ENCODE peak calls at places on chromosomes 3 and 15, in seven cellular contexts. B, J, S, A, F, H and V are unnamed samples.

GRCh38 chr15:29821416-29822099 is 710 bp downstream of the TJP1 start:
- DNase-seq in J (peak; percentile 89), A (no peak), F (peak; percentile 86), H (peak; percentile 49), S (peak; percentile 73), B (peak; percentile 75), V (peak; percentile 93)

GRCh38 chr3:126552688-126553283 is 5.9 kb downstream of the C3orf22 start:
- DNase-seq in B (no peak), H (no peak), J (peak; percentile 83), S (no peak), A (no peak), F (no peak), V (peak; percentile 72)

GRCh38 chr3:21524113-21524512 is 226.9 kb downstream of the ZNF385D start:
- DNase-seq in J (no peak), H (no peak), S (no peak), F (peak; percentile 5), A (no peak), B (no peak), V (no peak)

GRCh38 chr15:92763459-92763858 is 107.9 kb upstream of the FAM174B start:
- DNase-seq in H (no peak), S (no peak), B (no peak), A (peak; percentile 63), F (no peak), J (no peak), V (no peak)

GRCh38 chr3:108088697-108089096 is 2.1 kb downstream of the CD47 start:
- DNase-seq in F (peak; percentile 22), H (no peak), S (no peak), A (peak; percentile 53), J (no peak), B (no peak), V (no peak)

GRCh38 chr15:96331942-96332853 is 1.7 kb downstream of the NR2F2 start:
- DNase-seq in S (no peak), A (peak; percentile 89), J (no peak), H (peak; percentile 4), F (peak; percentile 44), B (no peak), V (no peak)

GRCh38 chr3:114033721-114034120 is 22.6 kb downstream of the CCDC191 start:
- DNase-seq in B (no peak), S (no peak), F (no peak), J (no peak), H (no peak), A (no peak), V (no peak)

GRCh38 chr3:185552358-185552877 is at the start of gene LIPH:
- DNase-seq in B (no peak), J (no peak), H (no peak), F (no peak), S (no peak), A (peak; percentile 70), V (no peak)

GRCh38 chr3:149179225-149179624 is 42.4 kb downstream of the CP start:
- DNase-seq in B (no peak), S (no peak), A (no peak), J (no peak), H (no peak), F (peak; percentile 24), V (no peak)

GRCh38 chr15:42152921-42153680 is 3.3 kb downstream of the PLA2G4F start:
- DNase-seq in H (no peak), B (no peak), S (no peak), F (no peak), J (no peak), A (no peak), V (no peak)

GRCh38 chr3:129608087-129608935 is 1.8 kb upstream of the PLXND1 start:
- DNase-seq in B (no peak), H (no peak), J (no peak), F (peak; percentile 69), S (no peak), A (peak; percentile 73), V (no peak)

GRCh38 chr15:70799667-70800450 is 36.5 kb upstream of the UACA start:
- DNase-seq in F (peak; percentile 98), H (peak; percentile 66), J (no peak), A (no peak), B (no peak), S (peak; percentile 74), V (no peak)

GRCh38 chr15:78374436-78375393 is 34.6 kb downstream of the CRABP1 start:
- DNase-seq in A (peak; percentile 70), H (no peak), J (no peak), B (no peak), S (peak; percentile 32), F (no peak), V (peak; percentile 51)

GRCh38 chr3:27724459-27725197 is 2.5 kb upstream of the EOMES start:
- DNase-seq in S (no peak), F (no peak), H (no peak), A (no peak), J (peak; percentile 67), B (no peak), V (no peak)

GRCh38 chr15:66893294-66893693 is 172.1 kb upstream of the SMAD3 start:
- DNase-seq in A (no peak), B (no peak), F (no peak), S (peak; percentile 7), H (peak; percentile 0), J (peak; percentile 17), V (no peak)

GRCh38 chr3:22013641-22014040 is 262.6 kb upstream of the ZNF385D start:
- DNase-seq in A (no peak), S (no peak), B (no peak), F (no peak), J (no peak), H (no peak), V (no peak)

GRCh38 chr3:67647390-67647878 is 7.0 kb downstream of the SUCLG2 start:
- DNase-seq in J (no peak), B (peak; percentile 16), A (no peak), S (peak; percentile 60), F (peak; percentile 98), H (no peak), V (no peak)

GRCh38 chr3:73766599-73767378 is 142.0 kb upstream of the PDZRN3 start:
- DNase-seq in S (no peak), J (no peak), B (no peak), F (peak; percentile 88), A (no peak), H (peak; percentile 45), V (no peak)

GRCh38 chr3:64244011-64244942 is 19.0 kb upstream of the PRICKLE2 start:
- DNase-seq in F (peak; percentile 35), H (no peak), B (no peak), A (peak; percentile 20), S (no peak), J (no peak), V (no peak)

GRCh38 chr3:127688416-127689265 is 15.9 kb downstream of the ABTB1 start:
- DNase-seq in F (peak; percentile 46), B (peak; percentile 25), A (no peak), S (no peak), J (no peak), H (no peak), V (peak; percentile 74)

GRCh38 chr3:122458992-122459391 is 43.1 kb upstream of the WDR5B start:
- DNase-seq in B (no peak), A (peak; percentile 12), H (no peak), F (peak; percentile 72), S (no peak), J (no peak), V (no peak)

DNA sequence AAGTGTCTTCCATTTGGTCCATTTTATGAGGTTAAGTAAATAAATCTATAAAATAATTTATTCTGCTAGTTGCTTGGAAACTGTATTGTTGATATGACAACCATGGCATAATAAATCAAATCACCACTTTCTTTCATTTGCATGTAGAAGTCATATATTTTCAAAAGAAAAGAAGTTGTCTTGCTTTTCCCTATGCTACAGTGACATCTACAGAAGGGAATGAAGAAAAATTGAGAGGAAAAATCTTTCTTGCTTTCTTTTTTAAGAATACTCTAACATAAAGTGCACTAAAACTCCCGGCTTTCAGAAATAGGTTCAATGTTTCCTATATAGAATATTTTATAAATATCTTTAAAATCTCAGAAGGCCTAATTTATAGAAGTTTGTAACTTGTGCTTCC is 228.4 kb downstream of the ZBBX start:
- DNase-seq in J (no peak), H (no peak), S (no peak), F (no peak), B (no peak), A (no peak), V (no peak)
- TF ChIP-seq CTCF in J (no peak), H (no peak), S (no peak), F (no peak), B (peak; percentile 30), A (no peak), V (peak; percentile 49)

GRCh38 chr3:168249539-168250414 is 154.1 kb upstream of the GOLIM4 start:
- DNase-seq in B (peak; percentile 74), J (peak; percentile 93), H (peak; percentile 15), F (peak; percentile 79), S (peak; percentile 77), A (peak; percentile 57), V (peak; percentile 95)
- TF ChIP-seq CTCF in B (peak; percentile 50), J (peak; percentile 71), H (peak; percentile 7), F (peak; percentile 48), S (no peak), A (peak; percentile 1), V (peak; percentile 79)

GRCh38 chr15:57504599-57504940 is 87.1 kb upstream of the MYZAP start:
- DNase-seq in J (no peak), B (no peak), F (no peak), H (no peak), S (no peak), A (no peak), V (no peak)

GRCh38 chr15:57505056-57505713 is 86.5 kb upstream of the MYZAP start:
- DNase-seq in A (no peak), B (no peak), J (no peak), F (peak; percentile 38), S (no peak), H (no peak), V (no peak)

GRCh38 chr15:57502116-57502515 is 89.6 kb upstream of the MYZAP start:
- DNase-seq in S (no peak), B (no peak), J (no peak), A (no peak), F (no peak), H (no peak), V (no peak)

GRCh38 chr15:57503911-57504598 is 87.6 kb upstream of the MYZAP start:
- DNase-seq in S (no peak), B (no peak), H (peak; percentile 38), F (peak; percentile 28), A (no peak), J (no peak), V (no peak)

GRCh38 chr15:57503051-57503702 is 88.5 kb upstream of the MYZAP start:
- DNase-seq in S (no peak), F (no peak), A (peak; percentile 9), J (no peak), B (no peak), H (no peak), V (no peak)
- TF ChIP-seq CTCF in S (no peak), F (peak; percentile 18), A (peak; percentile 40), J (peak; percentile 11), B (no peak), H (no peak), V (peak; percentile 45)

GRCh38 chr3:170367797-170368196 is 10.3 kb downstream of the SKIL start:
- DNase-seq in J (no peak), F (no peak), A (no peak), B (no peak), S (no peak), H (no peak), V (no peak)

GRCh38 chr3:170372190-170372879 is 14.8 kb downstream of the SKIL start:
- DNase-seq in H (no peak), S (no peak), A (no peak), F (no peak), J (no peak), B (no peak), V (no peak)

GRCh38 chr3:170364965-170365364 is 7.5 kb downstream of the SKIL start:
- DNase-seq in S (no peak), F (no peak), J (no peak), H (no peak), A (no peak), B (no peak), V (no peak)

GRCh38 chr3:170363471-170363994 is 6.0 kb downstream of the SKIL start:
- DNase-seq in A (no peak), F (no peak), H (no peak), J (no peak), B (no peak), S (no peak), V (no peak)

GRCh38 chr3:170368921-170369320 is 11.4 kb downstream of the SKIL start:
- DNase-seq in H (no peak), S (no peak), B (no peak), F (no peak), A (no peak), J (no peak), V (no peak)
- TF ChIP-seq CTCF in H (peak; percentile 23), S (no peak), B (peak; percentile 48), F (peak; percentile 25), A (no peak), J (peak; percentile 44), V (peak; percentile 76)